ENCODE peak calls at places on chromosomes 13 and 19, in seven cellular contexts. E, Y, M, K, J, D and A are unnamed samples.
A peak's percentile ranks its signal among the peaks of the same experiment; 100 is the strongest.

GRCh38 chr19:1250374-1251232 is 2.2 kb downstream of the MIDN start:
- DNase-seq in Y (peak; percentile 72), M (peak; percentile 61), J (no peak), E (peak; percentile 88), D (peak; percentile 93), K (peak; percentile 74), A (peak; percentile 64)

GRCh38 chr19:532578-533484 is 1.3 kb downstream of the CDC34 start:
- DNase-seq in E (peak; percentile 65), J (peak; percentile 64), K (peak; percentile 73), D (no peak), Y (peak; percentile 72), M (peak; percentile 81), A (peak; percentile 29)

GRCh38 chr13:97600438-97601080 is 166.6 kb downstream of the RAP2A start:
- DNase-seq in Y (no peak), K (no peak), M (no peak), D (no peak), E (no peak), J (no peak), A (no peak)

GRCh38 chr13:50115695-50116094 is 100.5 kb downstream of the KCNRG start:
- DNase-seq in Y (no peak), E (no peak), J (no peak), D (no peak), K (no peak), M (no peak), A (no peak)

GRCh38 chr13:35988648-35989081 is 142.5 kb downstream of the DCLK1 start:
- DNase-seq in K (no peak), J (no peak), Y (no peak), E (no peak), D (no peak), M (no peak), A (no peak)

GRCh38 chr13:75135325-75135825 is 346.6 kb downstream of the TBC1D4 start:
- DNase-seq in J (no peak), Y (no peak), E (no peak), D (no peak), K (no peak), M (peak; percentile 68), A (no peak)

GRCh38 chr19:48608798-48609263 is 2.3 kb downstream of the SPACA4 start:
- DNase-seq in E (no peak), D (no peak), K (no peak), J (peak; percentile 68), Y (peak; percentile 67), M (peak; percentile 55), A (peak; percentile 57)

GRCh38 chr19:40933025-40933424 is 51.0 kb upstream of the CYP2A7 start:
- DNase-seq in Y (peak; percentile 19), K (no peak), E (no peak), M (peak; percentile 6), J (no peak), D (no peak), A (no peak)

GRCh38 chr19:35124098-35125060 is 8.8 kb downstream of the FXYD3 start:
- DNase-seq in M (peak; percentile 26), D (no peak), E (no peak), K (peak; percentile 93), J (peak; percentile 90), Y (peak; percentile 97), A (peak; percentile 65)

GRCh38 chr19:54201172-54201701 is 579 bp downstream of the RPS9 start:
- DNase-seq in Y (no peak), E (no peak), J (no peak), M (no peak), K (no peak), D (no peak), A (no peak)

GRCh38 chr19:39397360-39398296 is 6.5 kb downstream of the MED29 start:
- DNase-seq in M (peak; percentile 94), D (no peak), K (peak; percentile 90), J (peak; percentile 82), E (peak; percentile 86), Y (peak; percentile 92), A (peak; percentile 85)

DNA sequence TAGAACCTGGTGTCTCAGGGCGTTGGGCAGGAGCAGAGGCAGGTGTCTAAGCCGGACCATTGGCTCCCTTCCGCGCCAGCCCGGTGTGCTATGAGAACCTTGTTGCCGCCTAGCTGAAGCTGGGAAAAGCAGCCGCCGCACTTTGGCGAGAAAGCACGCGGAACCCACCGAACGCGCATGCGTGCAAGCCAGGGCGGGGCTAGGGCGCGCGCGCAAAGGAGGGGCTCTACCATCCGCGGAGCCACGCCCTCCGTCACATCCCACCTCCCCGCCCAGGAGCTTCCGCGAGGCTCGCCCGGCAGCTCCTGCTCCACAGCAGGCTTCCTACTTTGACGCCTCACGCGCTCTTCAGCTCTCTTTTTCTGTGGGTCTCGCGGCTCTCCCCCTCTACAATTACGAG is 51.3 kb downstream of the WDR87 start:
- DNase-seq in M (no peak), D (no peak), Y (no peak), E (no peak), J (no peak), K (peak; percentile 23), A (no peak)
- H3K4me3 ChIP-seq in M (no peak overlapping the region), D (no peak overlapping the region), Y (no peak overlapping the region), E (no peak overlapping the region), J (no peak overlapping the region), K (no peak overlapping the region), A (no peak overlapping the region)

DNA sequence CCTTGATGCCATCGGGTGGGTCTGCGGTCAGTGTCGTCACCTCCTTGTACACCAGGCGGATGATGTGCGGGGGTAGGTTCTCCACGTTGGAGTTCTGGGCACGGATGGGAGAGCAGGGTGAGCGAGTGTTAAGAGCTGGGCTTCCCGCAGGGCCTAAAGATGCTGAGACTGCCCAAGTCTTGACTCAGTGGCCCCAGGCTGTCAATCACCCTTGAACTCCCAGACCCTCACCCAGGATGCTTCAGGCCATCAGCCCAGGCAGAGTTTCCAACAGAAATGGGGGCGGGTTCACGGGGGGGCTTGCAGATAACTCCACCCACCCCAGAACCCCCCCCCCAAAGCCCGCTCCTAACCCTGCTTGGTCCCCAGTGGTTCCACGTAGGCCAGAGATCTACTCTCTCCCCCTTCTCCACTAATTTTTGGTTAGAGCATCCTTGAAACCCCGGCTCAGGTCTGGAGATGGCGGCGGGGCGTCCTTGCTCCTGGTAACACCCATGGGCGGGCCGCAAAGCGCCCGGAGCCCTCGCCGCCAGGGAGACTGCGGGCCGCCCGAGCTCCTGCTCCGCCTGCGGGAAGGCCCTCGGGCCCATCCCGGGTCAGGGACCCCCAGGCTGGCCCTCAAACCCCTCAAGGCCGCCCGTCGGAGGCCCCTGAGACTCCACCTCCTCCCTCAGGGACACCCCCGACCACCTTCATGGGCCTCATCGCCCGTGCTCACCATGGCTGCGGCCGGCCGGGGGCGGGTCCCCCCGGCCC is 541 bp downstream of the UBE2S start:
- DNase-seq in E (peak; percentile 56), D (no peak), M (no peak), Y (peak; percentile 47), K (peak; percentile 24), J (peak; percentile 30), A (no peak)
- H3K4me3 ChIP-seq in E (peak overlapping the region; percentile 82), D (peak overlapping the region; percentile 98), M (peak overlapping the region; percentile 95), Y (peak overlapping the region; percentile 98), K (peak overlapping the region; percentile 68), J (peak overlapping the region; percentile 89), A (peak overlapping the region; percentile 91)

GRCh38 chr13:80386592-80386991 is 45.7 kb upstream of the SPRY2 start:
- DNase-seq in M (no peak), Y (no peak), K (peak; percentile 25), J (no peak), E (no peak), D (no peak), A (no peak)

GRCh38 chr13:80389073-80390038 is 48.4 kb upstream of the SPRY2 start:
- DNase-seq in Y (no peak), J (no peak), D (no peak), E (no peak), K (no peak), M (no peak), A (no peak)

GRCh38 chr13:80386001-80386400 is 45.1 kb upstream of the SPRY2 start:
- DNase-seq in K (no peak), Y (no peak), M (no peak), D (no peak), J (no peak), E (no peak), A (peak; percentile 80)

GRCh38 chr13:80390338-80390737 is 49.4 kb upstream of the SPRY2 start:
- DNase-seq in J (no peak), E (no peak), D (no peak), M (no peak), Y (no peak), K (no peak), A (no peak)

DNA sequence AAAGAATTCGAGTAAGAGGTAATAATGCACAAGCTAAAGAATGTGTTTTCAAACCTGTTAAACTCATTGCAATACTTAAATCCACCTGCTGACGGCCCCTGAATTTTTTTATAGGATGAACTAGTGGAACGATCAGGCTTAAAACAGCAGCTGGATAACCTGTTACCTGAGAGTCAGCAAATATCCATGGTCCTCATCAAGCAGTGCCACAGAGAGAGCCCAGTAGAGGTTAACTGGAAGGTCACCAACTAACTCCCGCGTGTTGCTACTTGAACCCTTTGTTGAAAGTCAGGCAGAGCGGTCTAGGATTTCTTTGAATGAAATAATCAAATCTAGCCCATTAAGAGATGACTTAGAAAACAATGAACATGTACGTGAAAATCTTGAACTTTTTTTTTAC is 47.6 kb upstream of the SPRY2 start:
- DNase-seq in K (no peak), M (no peak), Y (no peak), J (no peak), D (no peak), E (no peak), A (no peak)
- H3K4me3 ChIP-seq in K (no peak overlapping the region), M (no peak overlapping the region), Y (no peak overlapping the region), J (no peak overlapping the region), D (no peak overlapping the region), E (no peak overlapping the region), A (no peak overlapping the region)

GRCh38 chr13:110304256-110304655 is 2.7 kb downstream of the COL4A1 start:
- DNase-seq in E (no peak), K (no peak), Y (no peak), J (no peak), D (no peak), M (no peak), A (no peak)
- H3K4me3 ChIP-seq in E (no peak overlapping the region), K (no peak overlapping the region), Y (no peak overlapping the region), J (no peak overlapping the region), D (no peak overlapping the region), M (no peak overlapping the region), A (no peak overlapping the region)

GRCh38 chr13:19673473-19674430 is 40.3 kb downstream of the MPHOSPH8 start:
- DNase-seq in J (no peak), M (no peak), E (no peak), K (no peak), D (no peak), Y (no peak), A (no peak)
- H3K4me3 ChIP-seq in J (no peak overlapping the region), M (no peak overlapping the region), E (no peak overlapping the region), K (no peak overlapping the region), D (no peak overlapping the region), Y (no peak overlapping the region), A (no peak overlapping the region)

GRCh38 chr19:47465957-47466356 is 5.7 kb downstream of the SLC8A2 start:
- DNase-seq in Y (no peak), M (no peak), D (no peak), E (no peak), J (no peak), K (no peak), A (no peak)
- H3K4me3 ChIP-seq in Y (no peak overlapping the region), M (no peak overlapping the region), D (no peak overlapping the region), E (no peak overlapping the region), J (no peak overlapping the region), K (no peak overlapping the region), A (no peak overlapping the region)

DNA sequence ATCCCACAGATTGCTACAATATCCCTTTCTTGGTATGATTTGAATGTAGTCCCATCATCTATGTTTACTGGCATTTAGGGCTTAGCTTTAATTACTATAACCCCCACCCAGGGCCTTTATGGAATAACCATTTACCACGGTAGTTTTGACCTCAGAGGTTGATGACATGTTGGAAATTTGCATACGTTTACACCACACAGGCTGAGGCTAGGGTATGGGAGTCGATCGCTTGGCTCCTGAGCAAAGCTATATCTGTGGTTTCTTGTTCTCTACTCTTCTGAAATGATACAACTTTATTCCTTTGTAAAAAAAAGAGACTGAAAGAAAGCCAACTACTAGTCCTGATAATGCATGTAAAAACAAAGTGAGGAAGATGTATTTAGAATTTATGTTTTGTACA is 28.2 kb upstream of the RFC3 start:
- DNase-seq in K (no peak), Y (no peak), E (no peak), D (no peak), M (no peak), J (no peak), A (no peak)
- H3K4me3 ChIP-seq in K (no peak overlapping the region), Y (no peak overlapping the region), E (no peak overlapping the region), D (no peak overlapping the region), M (no peak overlapping the region), J (no peak overlapping the region), A (no peak overlapping the region)